ENCODE peak calls at places on chromosomes 11 and 22, in six cellular contexts. R is AG04449, C is coronary artery, G is sigmoid colon, F is stomach, N is GM20000. T is an unnamed sample.

GRCh38 chr11:43823851-43824250 is 56.8 kb upstream of the ALKBH3 start:
- DNase-seq in R (no peak), C (no peak), G (no peak), F (no peak), N (no peak), T (no peak)

GRCh38 chr11:15576759-15577158 is 462.0 kb downstream of the INSC start:
- DNase-seq in R (no peak), C (no peak), G (no peak), F (no peak), N (no peak), T (no peak)

GRCh38 chr22:35392357-35392756 is 7.6 kb upstream of the MCM5 start:
- DNase-seq in R (no peak), C (no peak), G (no peak), F (no peak), N (peak), T (no peak)

GRCh38 chr22:36056980-36057379 is 28.4 kb upstream of the RBFOX2 start:
- DNase-seq in R (no peak), C (no peak), G (no peak), F (no peak), N (no peak), T (no peak)

GRCh38 chr11:45339754-45340519 is 53.8 kb upstream of the SYT13 start:
- DNase-seq in R (no peak), C (peak), G (peak), F (peak), N (peak), T (peak)

GRCh38 chr22:29630987-29631386 is 27.6 kb downstream of the NF2 start:
- DNase-seq in R (no peak), C (no peak), G (no peak), F (no peak), N (no peak), T (no peak)

GRCh38 chr11:13126430-13126829 is 117.3 kb downstream of the RASSF10 start:
- DNase-seq in R (no peak), C (no peak), G (no peak), F (peak), N (no peak), T (peak)

GRCh38 chr22:21100149-21101032 is 54.6 kb downstream of the LRRC74B start:
- DNase-seq in R (no peak), C (no peak), G (no peak), F (no peak), N (no peak), T (no peak)

GRCh38 chr11:117299351-117300300 is 8.5 kb downstream of the BACE1-AS start:
- DNase-seq in R (no peak), C (no peak), G (no peak), F (no peak), N (no peak), T (no peak)

GRCh38 chr11:35009191-35009940 is 92.9 kb downstream of the PDHX start:
- DNase-seq in R (no peak), C (no peak), G (no peak), F (no peak), N (no peak), T (no peak)

GRCh38 chr11:60447070-60447469 is 8.6 kb upstream of the MS4A1 start:
- DNase-seq in R (no peak), C (no peak), G (no peak), F (no peak), N (no peak), T (no peak)

GRCh38 chr22:48781391-48781790 is 1046.3 kb downstream of the BRD1 start:
- DNase-seq in R (no peak), C (peak), G (peak), F (no peak), N (no peak), T (no peak)

GRCh38 chr22:45308624-45309421 is 911 bp upstream of the FAM118A start:
- DNase-seq in R (no peak), C (no peak), G (no peak), F (no peak), N (no peak), T (no peak)

GRCh38 chr22:49295465-49295743 is 532.3 kb downstream of the BRD1 start:
- DNase-seq in R (no peak), C (peak), G (no peak), F (peak), N (no peak), T (no peak)

GRCh38 chr11:31779268-31779879 is 31.7 kb downstream of the PAX6 start:
- DNase-seq in R (peak), C (no peak), G (no peak), F (no peak), N (no peak), T (no peak)

GRCh38 chr22:19719488-19720021 is 3.8 kb upstream of the GP1BB start:
- DNase-seq in R (no peak), C (no peak), G (no peak), F (no peak), N (no peak), T (no peak)

GRCh38 chr11:128171496-128171895 is 415.9 kb downstream of the ETS1 start:
- DNase-seq in R (no peak), C (no peak), G (no peak), F (no peak), N (no peak), T (no peak)

GRCh38 chr22:33811686-33812085 is 108.6 kb downstream of the LARGE1 start:
- DNase-seq in R (peak), C (no peak), G (peak), F (no peak), N (no peak), T (no peak)

GRCh38 chr11:122310701-122311100 is 194.7 kb upstream of the BLID start:
- DNase-seq in R (no peak), C (no peak), G (no peak), F (no peak), N (no peak), T (no peak)

GRCh38 chr11:45665206-45665932 is at the start of gene CHST1:
- DNase-seq in R (no peak), C (no peak), G (peak), F (peak), N (no peak), T (no peak)

GRCh38 chr11:27718853-27719574 is 18.8 kb upstream of the BDNF start:
- DNase-seq in R (no peak), C (no peak), G (no peak), F (no peak), N (no peak), T (no peak)

GRCh38 chr11:73185680-73186293 is 32.3 kb upstream of the P2RY2 start:
- DNase-seq in R (peak), C (peak), G (peak), F (peak), N (no peak), T (peak)

GRCh38 chr22:29072979-29073617 is at the start of gene KREMEN1:
- DNase-seq in R (no peak), C (no peak), G (no peak), F (no peak), N (no peak), T (no peak)

GRCh38 chr22:27336151-27337090 is 465.1 kb downstream of the MN1 start:
- DNase-seq in R (peak), C (no peak), G (no peak), F (no peak), N (no peak), T (no peak)

DNA sequence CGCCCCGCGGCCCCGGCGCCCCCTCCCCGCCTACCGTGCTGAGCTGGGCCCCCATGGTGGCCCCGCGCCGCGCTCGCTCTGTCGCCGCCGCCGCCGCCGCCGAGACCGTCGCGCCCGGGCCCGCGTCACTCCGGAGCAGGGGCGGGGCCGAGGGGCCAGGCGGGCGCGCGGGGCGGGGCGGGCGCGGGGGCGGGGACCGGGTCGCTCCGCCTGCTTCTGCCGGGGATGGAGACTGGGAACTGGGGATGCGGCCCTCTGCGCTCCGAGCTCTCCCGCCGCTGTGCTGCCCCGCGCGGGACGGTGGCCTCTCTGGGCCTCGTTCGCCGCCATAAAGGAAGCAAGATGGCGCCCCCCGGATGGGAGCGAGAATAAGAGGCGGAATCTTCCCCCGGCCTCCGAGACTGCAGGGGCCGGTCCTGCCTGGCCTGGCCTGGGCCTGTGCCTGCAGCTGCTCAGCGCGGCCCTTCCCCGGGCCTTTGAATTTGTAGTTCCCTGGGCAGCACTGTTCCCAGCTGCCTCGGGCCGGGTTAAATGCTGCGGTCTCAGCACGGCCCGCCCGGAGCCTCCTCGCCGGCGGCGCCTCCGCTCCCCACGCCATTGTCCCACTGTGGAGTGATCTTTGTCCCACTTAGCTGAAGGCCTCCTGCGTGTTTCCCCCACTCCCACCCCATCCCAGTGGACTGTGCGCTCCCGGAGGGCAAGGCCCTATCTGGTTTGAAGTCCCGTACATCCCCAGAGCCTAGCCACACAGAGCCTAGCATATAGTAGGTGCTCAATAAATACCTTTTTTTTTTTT is at the start of gene CYB5R3:
- DNase-seq in R (no peak), C (no peak), G (peak), F (peak), N (peak), T (peak)
- TF ChIP-seq CTCF in R (peak), C (no peak), G (no peak), F (no peak), N (no peak), T (no peak)

GRCh38 chr11:69101792-69102152 is 53.0 kb downstream of the TPCN2 start:
- DNase-seq in R (no peak), C (no peak), G (no peak), F (no peak), N (no peak), T (no peak)

GRCh38 chr11:69102161-69102695 is 53.5 kb downstream of the TPCN2 start:
- DNase-seq in R (no peak), C (no peak), G (no peak), F (no peak), N (no peak), T (no peak)

GRCh38 chr11:69104212-69104855 is 51.4 kb upstream of the SMIM38 start:
- DNase-seq in R (no peak), C (no peak), G (no peak), F (no peak), N (no peak), T (no peak)

GRCh38 chr11:69101100-69101791 is 52.5 kb downstream of the TPCN2 start:
- DNase-seq in R (no peak), C (peak), G (peak), F (peak), N (peak), T (peak)

DNA sequence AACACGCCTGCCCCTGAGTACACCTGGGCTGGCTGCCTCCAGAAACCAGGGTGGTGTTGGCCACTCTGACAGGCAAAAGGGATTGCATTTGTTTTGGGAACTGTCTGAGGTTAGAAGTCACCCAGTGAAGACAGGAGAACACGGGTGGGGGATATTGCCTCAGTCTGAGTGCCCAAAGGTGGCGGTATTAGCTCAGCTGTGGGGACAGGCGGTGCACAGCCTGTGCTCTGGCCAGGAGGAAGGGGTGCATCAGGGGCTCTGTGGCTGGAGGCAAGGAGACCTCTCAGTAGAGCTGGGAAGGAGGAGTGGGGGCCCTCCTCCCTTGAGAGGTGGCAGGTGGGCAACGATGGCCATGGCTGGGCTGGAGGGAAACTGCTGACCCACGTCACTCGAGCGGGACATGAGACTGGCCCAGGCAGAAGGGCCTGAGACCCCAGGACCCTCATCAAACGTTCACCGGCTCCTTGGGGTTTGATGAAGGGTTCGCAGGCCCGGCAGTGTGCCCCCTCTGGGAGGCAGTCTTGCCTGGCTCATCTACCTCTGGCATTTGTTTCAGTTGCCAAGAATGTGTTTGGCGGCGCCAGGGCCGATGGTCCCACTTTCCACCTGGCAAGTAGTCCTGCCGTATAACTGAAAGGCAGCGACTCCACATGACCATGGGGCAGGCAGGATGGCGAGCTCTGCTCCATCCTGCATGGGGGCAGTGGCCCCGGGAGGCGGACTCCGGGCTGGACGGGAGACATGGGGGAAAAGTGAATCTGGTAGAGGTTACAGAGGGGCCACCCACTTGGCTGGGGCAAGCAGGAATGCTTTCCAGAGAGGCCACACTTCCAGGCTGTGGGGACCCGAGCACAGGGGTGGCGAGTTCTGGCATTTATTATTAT is 52.8 kb upstream of the SMIM38 start:
- DNase-seq in R (no peak), C (no peak), G (no peak), F (no peak), N (no peak), T (no peak)
- TF ChIP-seq CTCF in R (peak), C (no peak), G (no peak), F (no peak), N (no peak), T (no peak)

GRCh38 chr11:119694334-119694733 is 34.7 kb downstream of the NECTIN1 start:
- DNase-seq in R (no peak), C (no peak), G (no peak), F (peak), N (peak), T (no peak)
- TF ChIP-seq CTCF in R (no peak), C (no peak), G (no peak), F (no peak), N (peak), T (no peak)

GRCh38 chr22:44200855-44201550 is 20.3 kb downstream of the PARVG start:
- DNase-seq in R (no peak), C (no peak), G (peak), F (no peak), N (no peak), T (no peak)
- TF ChIP-seq CTCF in R (no peak), C (no peak), G (no peak), F (no peak), N (no peak), T (no peak)

DNA sequence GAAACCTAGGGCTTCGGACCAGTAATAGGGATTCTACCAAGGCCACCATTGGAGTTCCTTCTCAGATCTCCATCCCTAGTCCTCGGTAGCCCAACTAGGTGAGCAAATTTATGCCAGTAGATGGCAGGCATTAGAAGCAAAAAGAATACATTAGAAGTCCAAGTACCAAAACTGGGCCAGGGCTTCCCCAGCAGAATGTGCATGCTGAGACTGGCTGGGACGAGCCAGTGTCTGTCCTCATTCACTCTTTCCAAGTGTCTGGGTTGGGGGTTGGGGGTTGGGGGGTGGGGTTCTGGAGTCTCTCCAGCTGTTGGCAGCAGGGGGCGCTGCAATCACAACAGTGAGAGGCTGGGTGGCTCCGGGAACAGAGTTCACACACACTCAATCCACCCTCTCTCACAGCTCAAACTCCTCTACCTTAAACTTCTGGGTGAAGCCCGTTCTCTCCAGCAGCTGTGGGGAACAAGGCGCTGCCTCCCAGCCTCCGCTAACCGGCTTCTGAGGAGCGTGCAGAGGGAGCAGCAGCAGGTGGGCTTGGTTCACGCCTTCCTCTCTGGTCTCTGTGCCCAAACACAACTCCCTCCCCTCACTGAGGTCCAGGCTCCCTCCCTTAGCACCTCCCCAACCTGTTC is 57.5 kb downstream of the BTG4 start:
- DNase-seq in R (peak), C (no peak), G (no peak), F (no peak), N (peak), T (peak)
- TF ChIP-seq CTCF in R (peak), C (no peak), G (no peak), F (no peak), N (no peak), T (peak)

DNA sequence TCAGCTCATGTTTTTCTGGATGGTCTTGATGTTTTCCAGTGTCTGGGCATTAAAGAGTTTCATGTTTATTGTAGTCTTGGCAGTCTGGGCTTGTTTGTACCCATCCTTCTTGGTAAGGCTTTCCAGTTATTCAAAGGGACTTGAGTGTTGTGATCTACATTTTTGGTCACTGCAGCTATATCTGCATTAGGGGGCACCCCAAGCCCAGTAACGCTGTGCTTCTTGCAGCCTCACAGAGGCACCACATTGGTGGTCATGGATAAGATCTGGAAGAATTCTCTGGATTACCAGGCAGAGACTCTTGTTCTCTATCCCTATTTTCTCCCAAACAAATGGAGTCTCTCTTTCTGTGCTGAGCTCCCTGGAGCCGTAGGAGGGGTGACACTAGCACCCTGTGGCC is 451.5 kb upstream of the FAT3 start:
- DNase-seq in R (no peak), C (no peak), G (no peak), F (no peak), N (no peak), T (no peak)
- TF ChIP-seq CTCF in R (no peak), C (no peak), G (no peak), F (no peak), N (no peak), T (no peak)

GRCh38 chr11:67313125-67313890 is 10.0 kb downstream of the SSH3 start:
- DNase-seq in R (no peak), C (no peak), G (no peak), F (peak), N (no peak), T (no peak)

GRCh38 chr11:67311051-67311555 is 7.8 kb downstream of the SSH3 start:
- DNase-seq in R (no peak), C (peak), G (no peak), F (peak), N (no peak), T (no peak)

GRCh38 chr11:67310246-67311050 is 7.1 kb downstream of the SSH3 start:
- DNase-seq in R (no peak), C (peak), G (no peak), F (peak), N (no peak), T (no peak)

GRCh38 chr11:67312187-67313021 is 9.1 kb downstream of the SSH3 start:
- DNase-seq in R (no peak), C (no peak), G (no peak), F (peak), N (no peak), T (no peak)

GRCh38 chr11:67311556-67312082 is 8.3 kb downstream of the SSH3 start:
- DNase-seq in R (no peak), C (no peak), G (no peak), F (peak), N (no peak), T (no peak)
- TF ChIP-seq CTCF in R (no peak), C (no peak), G (no peak), F (no peak), N (no peak), T (no peak)